ENCODE peak calls at places on chromosomes 12 and 14, in five cellular contexts. C is Right ventricle myocardium superior, E is psoas muscle, Q is hypothalamus, N is endothelial cell. O is an unnamed sample.

GRCh38 chr14:100303179-100303578 is 3.1 kb downstream of the SLC25A29 start:
- DNase-seq in C (no peak), E (no peak), Q (no peak), N (peak; percentile 44), O (peak; percentile 48)

GRCh38 chr12:85872497-85873091 is 1.5 kb upstream of the NTS start:
- DNase-seq in C (no peak), E (no peak), Q (no peak), N (no peak), O (no peak)

GRCh38 chr14:79074501-79074900 is 904.3 kb downstream of the NRXN3 start:
- DNase-seq in C (no peak), E (no peak), Q (no peak), N (no peak), O (no peak)

GRCh38 chr12:27284751-27285150 is 40.7 kb downstream of the STK38L start:
- DNase-seq in C (no peak), E (no peak), Q (no peak), N (no peak), O (no peak)

GRCh38 chr14:61477845-61478438 is 156.6 kb downstream of the PRKCH start:
- DNase-seq in C (peak; percentile 89), E (peak; percentile 72), Q (no peak), N (no peak), O (peak; percentile 92)

GRCh38 chr12:65162609-65163008 is 6.8 kb upstream of the LEMD3 start:
- DNase-seq in C (no peak), E (no peak), Q (no peak), N (no peak), O (no peak)

GRCh38 chr12:42483534-42483857 is 106.0 kb downstream of the PRICKLE1 start:
- DNase-seq in C (no peak), E (no peak), Q (no peak), N (peak; percentile 58), O (no peak)

GRCh38 chr14:72786377-72787350 is 107.2 kb downstream of the DPF3 start:
- DNase-seq in C (no peak), E (no peak), Q (no peak), N (no peak), O (no peak)

GRCh38 chr12:8018666-8019581 is 13.6 kb upstream of the FOXJ2 start:
- DNase-seq in C (no peak), E (peak; percentile 81), Q (no peak), N (peak; percentile 57), O (no peak)

GRCh38 chr14:105173901-105174894 is 5.6 kb upstream of the JAG2 start:
- DNase-seq in C (no peak), E (no peak), Q (no peak), N (no peak), O (no peak)

GRCh38 chr12:29113101-29113500 is 36.0 kb upstream of the FAR2 start:
- DNase-seq in C (no peak), E (no peak), Q (no peak), N (no peak), O (no peak)

GRCh38 chr14:68784995-68785816 is 7.7 kb downstream of the ZFP36L1 start:
- DNase-seq in C (peak; percentile 61), E (peak; percentile 45), Q (no peak), N (no peak), O (peak; percentile 70)

O was measured in Right ventricle myocardium inferior.